ENCODE peak calls at places on chromosomes 1 and 21, in five cellular contexts. One of them, this sample, is unnamed.

GRCh38 chr21:46509760-46510159 is 51.1 kb downstream of the DIP2A start:
- DNase-seq in ovary: no peak
- DNase-seq in right lobe of liver: peak
- DNase-seq in psoas muscle: no peak
- DNase-seq in cardiac muscle cell: no peak
- DNase-seq in this sample: no peak

GRCh38 chr1:235180916-235181315 is 19.9 kb upstream of the RBM34 start:
- DNase-seq in ovary: no peak
- DNase-seq in right lobe of liver: no peak
- DNase-seq in psoas muscle: no peak
- DNase-seq in cardiac muscle cell: no peak
- DNase-seq in this sample: no peak

GRCh38 chr1:21669287-21670058 is at the start of gene RAP1GAP:
- DNase-seq in ovary: no peak
- DNase-seq in right lobe of liver: peak
- DNase-seq in psoas muscle: no peak
- DNase-seq in cardiac muscle cell: peak
- DNase-seq in this sample: no peak

GRCh38 chr1:185156321-185156853 is 366 bp downstream of the TRMT1L start:
- DNase-seq in ovary: no peak
- DNase-seq in right lobe of liver: no peak
- DNase-seq in psoas muscle: no peak
- DNase-seq in cardiac muscle cell: no peak
- DNase-seq in this sample: no peak

GRCh38 chr1:5971471-5972197 is 20.6 kb downstream of the NPHP4 start:
- DNase-seq in ovary: no peak
- DNase-seq in right lobe of liver: no peak
- DNase-seq in psoas muscle: peak
- DNase-seq in cardiac muscle cell: no peak
- DNase-seq in this sample: peak

GRCh38 chr21:45421071-45421845 is 16.3 kb downstream of the COL18A1 start:
- DNase-seq in ovary: peak
- DNase-seq in right lobe of liver: no peak
- DNase-seq in psoas muscle: peak
- DNase-seq in cardiac muscle cell: peak
- DNase-seq in this sample: peak

GRCh38 chr1:186078245-186078644 is 296.8 kb downstream of the TPR start:
- DNase-seq in ovary: no peak
- DNase-seq in right lobe of liver: no peak
- DNase-seq in psoas muscle: no peak
- DNase-seq in cardiac muscle cell: no peak
- DNase-seq in this sample: no peak

GRCh38 chr1:209370616-209371015 is 212.9 kb upstream of the CAMK1G start:
- DNase-seq in ovary: no peak
- DNase-seq in right lobe of liver: no peak
- DNase-seq in psoas muscle: no peak
- DNase-seq in cardiac muscle cell: no peak
- DNase-seq in this sample: no peak

GRCh38 chr1:237556911-237557310 is 333.8 kb downstream of the ZP4 start:
- DNase-seq in ovary: no peak
- DNase-seq in right lobe of liver: no peak
- DNase-seq in psoas muscle: no peak
- DNase-seq in cardiac muscle cell: no peak
- DNase-seq in this sample: no peak

GRCh38 chr1:41726899-41727748 is 191.6 kb downstream of the HIVEP3 start:
- DNase-seq in ovary: no peak
- DNase-seq in right lobe of liver: peak
- DNase-seq in psoas muscle: peak
- DNase-seq in cardiac muscle cell: no peak
- DNase-seq in this sample: peak

GRCh38 chr1:174982971-174983689 is 16.6 kb upstream of the CACYBP start:
- DNase-seq in ovary: peak
- DNase-seq in right lobe of liver: no peak
- DNase-seq in psoas muscle: no peak
- DNase-seq in cardiac muscle cell: peak
- DNase-seq in this sample: no peak

GRCh38 chr1:57770236-57770635 is 346.4 kb upstream of the DAB1 start:
- DNase-seq in ovary: no peak
- DNase-seq in right lobe of liver: no peak
- DNase-seq in psoas muscle: no peak
- DNase-seq in cardiac muscle cell: no peak
- DNase-seq in this sample: no peak

GRCh38 chr1:234599617-234600417 is 10.2 kb downstream of the IRF2BP2 start:
- DNase-seq in ovary: peak
- DNase-seq in right lobe of liver: peak
- DNase-seq in psoas muscle: peak
- DNase-seq in cardiac muscle cell: peak
- DNase-seq in this sample: peak

GRCh38 chr1:15848143-15848928 is 829 bp downstream of the SPEN start:
- DNase-seq in ovary: peak
- DNase-seq in right lobe of liver: peak
- DNase-seq in psoas muscle: peak
- DNase-seq in cardiac muscle cell: peak
- DNase-seq in this sample: peak

GRCh38 chr21:39022901-39023693 is 160.2 kb downstream of the PSMG1 start:
- DNase-seq in ovary: peak
- DNase-seq in right lobe of liver: peak
- DNase-seq in psoas muscle: peak
- DNase-seq in cardiac muscle cell: peak
- DNase-seq in this sample: peak

GRCh38 chr1:153100241-153100640 is 5.9 kb upstream of the SPRR2E start:
- DNase-seq in ovary: no peak
- DNase-seq in right lobe of liver: no peak
- DNase-seq in psoas muscle: no peak
- DNase-seq in cardiac muscle cell: no peak
- DNase-seq in this sample: no peak

GRCh38 chr1:86089765-86090164 is 66.8 kb downstream of the COL24A1 start:
- DNase-seq in ovary: no peak
- DNase-seq in right lobe of liver: no peak
- DNase-seq in psoas muscle: no peak
- DNase-seq in cardiac muscle cell: no peak
- DNase-seq in this sample: no peak

GRCh38 chr1:220579317-220579716 is 51.4 kb downstream of the MARK1 start:
- DNase-seq in ovary: no peak
- DNase-seq in right lobe of liver: no peak
- DNase-seq in psoas muscle: no peak
- DNase-seq in cardiac muscle cell: no peak
- DNase-seq in this sample: no peak

GRCh38 chr1:243558556-243558955 is 291.5 kb downstream of the AKT3 start:
- DNase-seq in ovary: no peak
- DNase-seq in right lobe of liver: no peak
- DNase-seq in psoas muscle: no peak
- DNase-seq in cardiac muscle cell: no peak
- DNase-seq in this sample: no peak

GRCh38 chr21:41482321-41482720 is 25.6 kb downstream of the TMPRSS2 start:
- DNase-seq in ovary: no peak
- DNase-seq in right lobe of liver: no peak
- DNase-seq in psoas muscle: no peak
- DNase-seq in cardiac muscle cell: no peak
- DNase-seq in this sample: no peak

GRCh38 chr1:59393211-59394180 is 96.6 kb downstream of the FGGY start:
- DNase-seq in ovary: peak
- DNase-seq in right lobe of liver: peak
- DNase-seq in psoas muscle: peak
- DNase-seq in cardiac muscle cell: peak
- DNase-seq in this sample: peak

GRCh38 chr1:23193391-23194118 is 23.7 kb downstream of the HTR1D start:
- DNase-seq in ovary: no peak
- DNase-seq in right lobe of liver: no peak
- DNase-seq in psoas muscle: no peak
- DNase-seq in cardiac muscle cell: no peak
- DNase-seq in this sample: no peak

GRCh38 chr1:218297867-218298266 is 12.8 kb downstream of the RRP15 start:
- DNase-seq in ovary: no peak
- DNase-seq in right lobe of liver: no peak
- DNase-seq in psoas muscle: no peak
- DNase-seq in cardiac muscle cell: no peak
- DNase-seq in this sample: no peak

GRCh38 chr1:31101147-31101502 is 35.6 kb upstream of the PUM1 start:
- DNase-seq in ovary: no peak
- DNase-seq in right lobe of liver: peak
- DNase-seq in psoas muscle: no peak
- DNase-seq in cardiac muscle cell: no peak
- DNase-seq in this sample: no peak

GRCh38 chr1:165403835-165404482 is 41.0 kb downstream of the RXRG start:
- DNase-seq in ovary: no peak
- DNase-seq in right lobe of liver: peak
- DNase-seq in psoas muscle: no peak
- DNase-seq in cardiac muscle cell: peak
- DNase-seq in this sample: no peak

GRCh38 chr1:10632691-10633090 is 157.9 kb downstream of the PEX14 start:
- DNase-seq in ovary: no peak
- DNase-seq in right lobe of liver: no peak
- DNase-seq in psoas muscle: peak
- DNase-seq in cardiac muscle cell: no peak
- DNase-seq in this sample: peak

GRCh38 chr1:233253231-233254038 is 42.1 kb downstream of the PCNX2 start:
- DNase-seq in ovary: no peak
- DNase-seq in right lobe of liver: no peak
- DNase-seq in psoas muscle: no peak
- DNase-seq in cardiac muscle cell: no peak
- DNase-seq in this sample: no peak

GRCh38 chr1:165896277-165896676 is 68.9 kb downstream of the UCK2 start:
- DNase-seq in ovary: no peak
- DNase-seq in right lobe of liver: no peak
- DNase-seq in psoas muscle: peak
- DNase-seq in cardiac muscle cell: no peak
- DNase-seq in this sample: peak

GRCh38 chr1:149931212-149931805 is 3.7 kb upstream of the SF3B4 start:
- DNase-seq in ovary: no peak
- DNase-seq in right lobe of liver: no peak
- DNase-seq in psoas muscle: no peak
- DNase-seq in cardiac muscle cell: no peak
- DNase-seq in this sample: no peak

DNA sequence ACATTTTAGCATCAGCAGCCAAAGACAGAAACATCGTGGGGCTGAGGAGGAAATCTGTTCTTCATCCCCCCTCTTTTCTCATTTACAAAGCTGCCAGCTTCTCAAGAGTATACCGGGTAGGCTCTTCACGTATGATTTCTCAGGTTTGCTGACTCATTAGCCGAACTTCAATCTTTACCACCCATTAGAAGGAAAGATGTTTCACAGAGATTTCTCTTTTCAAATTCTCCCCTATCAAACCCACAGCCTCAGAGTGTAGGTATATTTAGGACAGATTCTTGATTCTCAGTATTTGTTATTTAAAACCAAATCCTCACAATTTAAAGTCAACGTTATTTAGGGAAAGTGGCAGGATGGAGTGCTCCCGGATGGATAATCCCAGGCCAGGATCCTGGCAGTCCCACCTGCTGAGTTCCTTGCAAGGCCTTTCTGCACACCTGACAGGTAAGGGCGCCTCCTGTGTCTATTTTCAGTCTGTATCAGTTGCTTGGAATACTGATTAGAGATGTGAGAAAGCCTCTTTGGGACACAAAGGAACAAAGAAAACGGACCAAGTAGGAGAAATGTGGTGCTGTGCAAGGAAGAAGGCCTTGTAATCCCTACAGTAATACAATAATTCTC is 12.1 kb downstream of the STYXL2 start:
- DNase-seq in ovary: no peak
- DNase-seq in right lobe of liver: no peak
- DNase-seq in psoas muscle: no peak
- DNase-seq in cardiac muscle cell: no peak
- DNase-seq in this sample: no peak
- TF ChIP-seq CTCF in ovary: no peak
- TF ChIP-seq CTCF in right lobe of liver: no peak
- TF ChIP-seq CTCF in psoas muscle: no peak
- TF ChIP-seq CTCF in cardiac muscle cell: no peak
- TF ChIP-seq CTCF in this sample: no peak

GRCh38 chr1:168481586-168481985 is 62.2 kb downstream of the XCL2 start:
- DNase-seq in ovary: no peak
- DNase-seq in right lobe of liver: no peak
- DNase-seq in psoas muscle: no peak
- DNase-seq in cardiac muscle cell: no peak
- DNase-seq in this sample: no peak

GRCh38 chr1:168483531-168483930 is 60.3 kb downstream of the XCL2 start:
- DNase-seq in ovary: no peak
- DNase-seq in right lobe of liver: no peak
- DNase-seq in psoas muscle: no peak
- DNase-seq in cardiac muscle cell: no peak
- DNase-seq in this sample: no peak

GRCh38 chr1:168482106-168482505 is 61.7 kb downstream of the XCL2 start:
- DNase-seq in ovary: no peak
- DNase-seq in right lobe of liver: no peak
- DNase-seq in psoas muscle: no peak
- DNase-seq in cardiac muscle cell: peak
- DNase-seq in this sample: no peak

GRCh38 chr1:168485048-168485447 is 58.7 kb downstream of the XCL2 start:
- DNase-seq in ovary: peak
- DNase-seq in right lobe of liver: no peak
- DNase-seq in psoas muscle: no peak
- DNase-seq in cardiac muscle cell: no peak
- DNase-seq in this sample: no peak

DNA sequence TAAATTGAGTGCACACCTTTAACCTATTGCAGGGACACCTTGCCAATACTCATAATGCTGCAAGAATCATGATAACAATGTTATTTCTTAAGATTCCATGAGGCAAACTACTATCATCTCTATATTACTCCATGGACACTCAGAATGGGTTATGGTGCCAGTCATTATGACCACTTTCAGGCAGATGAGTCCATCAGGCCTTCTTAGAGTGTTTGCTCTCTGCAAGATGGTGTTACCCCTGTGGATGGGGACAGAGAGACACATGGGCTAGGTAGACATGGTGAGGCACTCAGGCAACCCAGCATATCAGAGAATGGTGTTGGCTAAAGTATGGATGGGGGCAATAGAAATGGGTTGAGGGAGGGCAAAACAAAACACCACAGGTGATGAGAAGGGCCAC is 59.7 kb downstream of the XCL2 start:
- DNase-seq in ovary: no peak
- DNase-seq in right lobe of liver: no peak
- DNase-seq in psoas muscle: no peak
- DNase-seq in cardiac muscle cell: no peak
- DNase-seq in this sample: no peak
- H3K27ac ChIP-seq in ovary: no peak
- H3K27ac ChIP-seq in right lobe of liver: no peak
- H3K27ac ChIP-seq in psoas muscle: no peak
- H3K27ac ChIP-seq in cardiac muscle cell: no peak
- H3K27ac ChIP-seq in this sample: no peak

GRCh38 chr1:11676386-11677103 is 4.4 kb downstream of the MAD2L2 start:
- DNase-seq in ovary: no peak
- DNase-seq in right lobe of liver: peak
- DNase-seq in psoas muscle: no peak
- DNase-seq in cardiac muscle cell: no peak
- DNase-seq in this sample: no peak
- TF ChIP-seq CTCF in ovary: no peak
- TF ChIP-seq CTCF in right lobe of liver: no peak
- TF ChIP-seq CTCF in psoas muscle: no peak
- TF ChIP-seq CTCF in cardiac muscle cell: no peak
- TF ChIP-seq CTCF in this sample: no peak

GRCh38 chr1:94819945-94820746 is at the start of gene SLC44A3:
- DNase-seq in ovary: peak
- DNase-seq in right lobe of liver: peak
- DNase-seq in psoas muscle: peak
- DNase-seq in cardiac muscle cell: peak
- DNase-seq in this sample: peak
- H3K27ac ChIP-seq in ovary: no peak
- H3K27ac ChIP-seq in right lobe of liver: peak
- H3K27ac ChIP-seq in psoas muscle: no peak
- H3K27ac ChIP-seq in cardiac muscle cell: peak
- H3K27ac ChIP-seq in this sample: peak

This sample was measured in kidney.